ENCODE peak calls at places on chromosomes 3 and 15, in six cellular contexts. A is lung, E is psoas muscle, G is epithelial cell of esophagus, Z is astrocyte of the spinal cord, T is fibroblast of the aortic adventitia. Y is an unnamed sample.

GRCh38 chr3:12501360-12502020 is 17.2 kb downstream of the TSEN2 start:
- DNase-seq in T (peak; percentile 78), G (peak; percentile 32), Z (no peak), A (no peak), E (no peak), Y (no peak)

GRCh38 chr3:17044844-17045243 is 160.1 kb downstream of the PLCL2 start:
- DNase-seq in G (peak; percentile 10), A (no peak), Z (no peak), E (no peak), T (no peak), Y (no peak)

GRCh38 chr15:101410612-101411011 is 78.9 kb downstream of the PCSK6 start:
- DNase-seq in G (no peak), A (no peak), E (peak; percentile 53), T (no peak), Z (no peak), Y (peak; percentile 9)

GRCh38 chr3:14780927-14781507 is 37.7 kb upstream of the FGD5 start:
- DNase-seq in E (peak; percentile 62), Z (peak; percentile 5), A (peak; percentile 48), G (peak; percentile 67), T (peak; percentile 55), Y (peak; percentile 64)

GRCh38 chr3:168088106-168088722 is 7.5 kb downstream of the GOLIM4 start:
- DNase-seq in T (no peak), G (no peak), E (no peak), A (no peak), Z (no peak), Y (no peak)

GRCh38 chr15:101088788-101089578 is 162.9 kb downstream of the CHSY1 start:
- DNase-seq in A (peak; percentile 75), Z (peak; percentile 50), T (peak; percentile 51), E (peak; percentile 87), G (peak; percentile 57), Y (peak; percentile 75)

GRCh38 chr15:40782609-40783227 is 12.9 kb downstream of the C15orf62 start:
- DNase-seq in G (peak; percentile 88), A (peak; percentile 79), T (no peak), Z (no peak), E (peak; percentile 70), Y (no peak)

GRCh38 chr3:13879946-13880810 is at the start of gene WNT7A:
- DNase-seq in E (no peak), G (peak; percentile 77), Z (no peak), A (no peak), T (no peak), Y (no peak)

GRCh38 chr3:142863965-142864924 is 24.6 kb downstream of the PCOLCE2 start:
- DNase-seq in A (no peak), E (no peak), Z (no peak), G (peak; percentile 36), T (no peak), Y (no peak)

GRCh38 chr3:129360224-129360623 is 68.2 kb downstream of the EFCAB12 start:
- DNase-seq in E (peak; percentile 31), Z (no peak), A (no peak), G (no peak), T (no peak), Y (no peak)

GRCh38 chr3:179179256-179179655 is 31.1 kb downstream of the PIK3CA start:
- DNase-seq in Z (no peak), G (no peak), T (no peak), E (no peak), A (no peak), Y (no peak)

GRCh38 chr3:129315386-129315991 is 36.8 kb downstream of the HMCES start:
- DNase-seq in E (peak; percentile 72), A (no peak), T (peak; percentile 33), G (peak; percentile 47), Z (peak; percentile 33), Y (peak; percentile 42)

GRCh38 chr3:129052675-129053074 is 7.9 kb upstream of the GP9 start:
- DNase-seq in A (no peak), E (no peak), Z (no peak), G (no peak), T (no peak), Y (peak; percentile 77)

GRCh38 chr15:61641645-61642044 is 412.5 kb upstream of the RORA start:
- DNase-seq in A (no peak), G (no peak), E (no peak), T (no peak), Z (no peak), Y (no peak)

GRCh38 chr15:61640751-61641150 is 411.6 kb upstream of the RORA start:
- DNase-seq in G (no peak), T (no peak), E (no peak), A (no peak), Z (no peak), Y (no peak)

GRCh38 chr15:61639491-61639890 is 410.4 kb upstream of the RORA start:
- DNase-seq in A (no peak), Z (no peak), E (peak; percentile 54), G (peak; percentile 42), T (no peak), Y (no peak)

GRCh38 chr15:61644550-61644949 is 415.4 kb upstream of the RORA start:
- DNase-seq in A (no peak), Z (no peak), T (no peak), E (no peak), G (no peak), Y (no peak)
- TF ChIP-seq CTCF in A (no peak), Z (no peak), T (no peak), E (no peak), G (no peak), Y (no peak)

GRCh38 chr3:185561958-185562357 is 9.6 kb upstream of the LIPH start:
- DNase-seq in Z (no peak), E (no peak), A (peak; percentile 66), G (no peak), T (no peak), Y (no peak)

GRCh38 chr3:185561374-185561943 is 9.1 kb upstream of the LIPH start:
- DNase-seq in A (peak; percentile 71), G (no peak), Z (no peak), T (no peak), E (peak; percentile 61), Y (peak; percentile 29)

GRCh38 chr3:185560676-185561075 is 8.3 kb upstream of the LIPH start:
- DNase-seq in A (no peak), T (no peak), G (no peak), Z (no peak), E (no peak), Y (no peak)

GRCh38 chr3:185558395-185558794 is 6.0 kb upstream of the LIPH start:
- DNase-seq in A (peak; percentile 70), T (no peak), Z (no peak), G (peak; percentile 92), E (no peak), Y (no peak)

DNA sequence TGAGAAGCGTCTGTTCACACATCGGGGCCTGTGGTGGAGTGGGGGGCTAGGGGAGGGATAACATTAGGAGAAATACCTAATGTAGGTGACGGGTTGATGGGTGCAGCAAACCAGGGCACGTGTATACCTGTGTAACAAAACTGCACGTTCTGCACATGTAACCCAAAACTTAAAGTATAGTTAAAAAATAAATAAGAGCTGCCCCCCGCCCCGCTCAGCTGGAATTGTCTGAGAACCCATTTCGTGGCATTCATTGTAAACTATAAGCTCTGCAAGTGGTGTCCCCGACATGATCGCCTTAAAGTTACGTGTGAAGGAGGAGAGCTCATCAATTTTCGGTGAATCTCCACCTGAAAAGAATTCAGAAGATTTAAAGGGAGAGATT is 7.3 kb upstream of the LIPH start:
- DNase-seq in E (no peak), T (no peak), G (no peak), A (no peak), Z (no peak), Y (no peak)
- H3K4me3 ChIP-seq in E (no peak overlapping the region), T (no peak overlapping the region), G (no peak overlapping the region), A (no peak overlapping the region), Z (no peak overlapping the region), Y (no peak overlapping the region)

GRCh38 chr3:72010044-72010443 is 225.1 kb upstream of the PROK2 start:
- DNase-seq in A (no peak), E (no peak), G (no peak), T (peak; percentile 31), Z (no peak), Y (no peak)
- TF ChIP-seq CTCF in A (no peak), E (no peak), G (no peak), T (peak; percentile 26), Z (no peak), Y (no peak)

GRCh38 chr15:67127334-67127664 is 61.9 kb downstream of the SMAD3 start:
- DNase-seq in E (no peak), A (no peak), G (peak; percentile 98), Z (no peak), T (no peak), Y (no peak)

GRCh38 chr15:67124111-67124510 is 58.7 kb downstream of the SMAD3 start:
- DNase-seq in E (no peak), Z (no peak), G (peak; percentile 69), T (no peak), A (no peak), Y (no peak)

GRCh38 chr15:67124911-67125588 is 59.6 kb downstream of the SMAD3 start:
- DNase-seq in T (no peak), A (no peak), Z (no peak), G (no peak), E (no peak), Y (no peak)

GRCh38 chr15:67126551-67127333 is 61.3 kb downstream of the SMAD3 start:
- DNase-seq in E (no peak), Z (no peak), A (no peak), G (no peak), T (no peak), Y (no peak)

DNA sequence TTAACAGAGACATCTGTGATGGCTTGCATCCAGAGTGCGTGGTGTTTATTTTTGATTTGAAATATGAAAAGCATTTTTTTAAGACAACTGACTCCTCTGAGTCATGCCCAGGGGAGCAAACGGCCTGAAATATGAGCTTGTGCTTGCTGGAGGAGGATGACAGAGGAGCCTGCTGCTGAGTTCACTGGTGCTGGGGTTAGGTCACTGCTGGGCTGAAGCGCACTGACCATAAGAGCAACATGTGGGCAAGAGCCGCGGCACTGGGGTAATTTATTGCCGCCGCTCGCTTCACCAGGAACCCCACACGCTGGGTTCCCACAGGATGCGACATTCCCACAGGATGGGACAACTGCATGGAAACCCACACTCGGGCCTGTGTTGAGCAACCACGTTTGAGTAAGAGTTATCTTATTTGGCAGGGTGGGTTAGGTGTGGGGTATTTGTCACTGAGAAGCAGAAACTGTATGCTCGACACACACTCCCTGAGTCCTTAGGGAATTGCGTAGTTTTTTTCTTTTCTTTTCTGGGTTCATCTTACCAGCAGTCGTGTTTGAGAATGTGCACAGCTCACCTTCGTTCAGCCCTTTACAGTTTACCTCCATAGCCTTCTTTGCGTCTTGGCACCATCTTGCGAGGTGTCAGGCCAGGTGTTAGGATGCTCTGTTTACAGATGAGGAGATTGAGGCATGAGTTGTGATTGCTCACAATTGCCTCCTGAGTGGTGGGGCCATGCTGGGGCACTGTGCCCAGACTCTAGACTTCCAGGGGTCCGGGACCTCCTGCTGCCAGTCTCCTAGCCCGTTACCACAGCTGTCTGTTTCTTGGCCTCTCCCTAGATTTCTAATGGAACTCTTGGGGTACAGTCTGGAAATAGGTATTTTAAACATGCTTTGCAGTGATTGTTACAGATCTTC is 60.4 kb downstream of the SMAD3 start:
- DNase-seq in Z (peak; percentile 98), A (peak; percentile 64), E (peak; percentile 95), G (peak; percentile 95), T (peak; percentile 99), Y (peak; percentile 79)
- H3K4me3 ChIP-seq in Z (peak overlapping the region; percentile 16), A (no peak overlapping the region), E (peak overlapping the region; percentile 31), G (peak overlapping the region; percentile 18), T (peak overlapping the region; percentile 62), Y (peak overlapping the region; percentile 31)

GRCh38 chr15:43268111-43269105 is 1.7 kb upstream of the TGM5 start:
- DNase-seq in A (no peak), E (no peak), T (peak; percentile 17), G (peak; percentile 19), Z (peak; percentile 10), Y (no peak)
- TF ChIP-seq CTCF in A (no peak), E (peak; percentile 10), T (peak; percentile 51), G (peak; percentile 26), Z (peak; percentile 64), Y (no peak)